ENCODE peak calls at places on chromosomes 6 and 20, in eight cellular contexts. Z is prostate gland, T is HepG2, N is endothelial cell of umbilical vein, P is K562, I is HCT116, S is esophagus muscularis mucosa, M is sigmoid colon. B is an unnamed sample.

GRCh38 chr6:119255492-119255891 is 94.1 kb downstream of the MAN1A1 start:
- DNase-seq in Z (no peak), P (no peak), N (no peak), M (no peak), I (peak), S (no peak), T (no peak), B (no peak)

GRCh38 chr6:157869673-157870302 is 46.7 kb downstream of the SNX9 start:
- DNase-seq in N (no peak), P (no peak), Z (no peak), T (no peak), M (no peak), S (no peak), I (no peak), B (no peak)

GRCh38 chr6:92779758-92780157 is 639.6 kb downstream of the EPHA7 start:
- DNase-seq in S (no peak), M (no peak), Z (peak), N (peak), T (no peak), P (no peak), I (no peak), B (no peak)

GRCh38 chr6:11179978-11180303 is 52.5 kb downstream of the NEDD9 start:
- DNase-seq in S (no peak), N (no peak), Z (no peak), I (no peak), P (no peak), T (no peak), M (no peak), B (no peak)

GRCh38 chr6:170095273-170095976 is 195.5 kb downstream of the DLL1 start:
- DNase-seq in I (no peak), P (no peak), T (no peak), M (peak), Z (no peak), S (no peak), N (no peak), B (no peak)

GRCh38 chr6:170402318-170403040 is 95.9 kb downstream of the FAM120B start:
- DNase-seq in S (no peak), Z (no peak), P (no peak), T (no peak), M (no peak), N (no peak), I (no peak), B (no peak)

GRCh38 chr6:31615748-31616147 is 714 bp downstream of the AIF1 start:
- DNase-seq in T (no peak), I (no peak), S (no peak), N (no peak), P (no peak), Z (no peak), M (no peak), B (no peak)

GRCh38 chr20:9235518-9235917 is 166.6 kb downstream of the PLCB4 start:
- DNase-seq in N (peak), T (no peak), I (no peak), M (no peak), Z (no peak), S (no peak), P (no peak), B (no peak)

GRCh38 chr6:98800866-98801265 is 33.5 kb upstream of the POU3F2 start:
- DNase-seq in M (no peak), S (no peak), N (no peak), T (no peak), Z (no peak), P (no peak), I (no peak), B (no peak)

GRCh38 chr20:12175538-12175937 is 257.8 kb downstream of the BTBD3 start:
- DNase-seq in P (no peak), T (no peak), Z (no peak), S (no peak), N (no peak), I (no peak), M (no peak), B (no peak)

GRCh38 chr6:41289815-41290214 is 3.3 kb upstream of the TREM1 start:
- DNase-seq in T (no peak), N (no peak), Z (no peak), S (peak), P (no peak), M (no peak), I (no peak), B (no peak)

GRCh38 chr20:45510242-45510862 is 5.1 kb downstream of the SPINT3 start:
- DNase-seq in I (no peak), N (no peak), M (no peak), S (no peak), T (no peak), Z (no peak), P (no peak), B (no peak)

GRCh38 chr6:6314601-6315000 is 5.9 kb downstream of the F13A1 start:
- DNase-seq in S (no peak), M (no peak), Z (no peak), I (no peak), P (no peak), N (no peak), T (no peak), B (no peak)

GRCh38 chr20:57772349-57772964 is 62.6 kb upstream of the PMEPA1 start:
- DNase-seq in P (no peak), T (no peak), Z (no peak), M (peak), S (no peak), I (no peak), N (peak), B (no peak)

GRCh38 chr6:11831653-11832052 is 53.0 kb upstream of the ADTRP start:
- DNase-seq in N (no peak), S (no peak), Z (no peak), I (no peak), M (no peak), T (no peak), P (no peak), B (no peak)

GRCh38 chr20:57559658-57560553 is 1.0 kb upstream of the PCK1 start:
- DNase-seq in M (no peak), S (no peak), I (no peak), P (no peak), T (no peak), Z (no peak), N (no peak), B (no peak)

DNA sequence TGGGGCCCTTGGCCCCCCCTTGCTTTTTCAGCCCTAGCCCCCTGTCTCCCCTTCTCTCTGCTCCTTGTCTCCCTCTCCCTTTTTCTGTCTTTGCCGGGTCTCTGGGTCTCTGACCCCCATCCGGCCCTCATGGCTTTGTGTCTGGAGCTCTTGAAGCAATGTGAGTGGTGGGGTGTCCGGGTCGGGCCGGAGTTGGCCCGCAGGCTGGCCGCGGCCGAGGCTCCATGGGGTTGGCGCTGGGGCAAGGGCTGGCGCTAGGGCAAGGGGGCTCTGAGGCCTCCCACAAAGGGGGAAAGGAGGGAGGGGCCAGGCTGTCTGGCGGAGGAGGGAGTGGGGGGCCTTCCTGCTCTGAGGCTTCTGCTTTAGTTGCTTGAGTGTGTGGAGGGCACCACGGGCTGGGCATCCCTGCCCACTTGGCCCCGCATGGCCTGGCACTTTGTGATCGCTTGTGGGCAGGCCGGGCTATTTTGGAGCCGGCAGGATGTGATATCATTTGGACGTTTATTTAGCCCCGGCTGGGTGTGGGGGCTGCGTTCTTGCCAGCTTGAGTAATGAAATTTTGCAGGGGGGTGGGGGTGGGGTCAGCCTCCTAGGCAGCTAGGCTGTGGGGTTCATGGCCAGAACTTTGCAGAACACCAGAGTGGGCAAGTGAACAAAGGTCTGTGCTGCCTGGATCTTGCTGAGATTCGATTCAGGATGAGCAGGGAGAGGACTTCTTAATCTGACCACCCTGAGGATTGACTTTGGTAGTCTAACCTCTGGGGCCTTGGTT is 78.7 kb upstream of the MYL9 start:
- DNase-seq in Z (peak), I (no peak), P (peak), M (peak), T (no peak), N (peak), S (no peak), B (no peak)
- TF ChIP-seq POLR2A in Z (no peak), I (no peak), P (no peak), M (peak), T (no peak), N (peak), S (peak), B (no peak)

GRCh38 chr6:35605600-35605999 is 83.1 kb downstream of the FKBP5 start:
- DNase-seq in S (no peak), Z (no peak), P (no peak), T (no peak), N (no peak), M (no peak), I (no peak), B (no peak)

GRCh38 chr6:35601331-35602132 is 87.2 kb downstream of the FKBP5 start:
- DNase-seq in M (peak), N (peak), I (peak), S (peak), P (no peak), T (peak), Z (peak), B (no peak)

GRCh38 chr6:35602133-35602946 is 86.4 kb downstream of the FKBP5 start:
- DNase-seq in T (peak), M (peak), Z (peak), I (no peak), N (peak), P (no peak), S (no peak), B (peak)

GRCh38 chr6:35600659-35601125 is 88.0 kb upstream of the TULP1 start:
- DNase-seq in P (no peak), I (no peak), T (no peak), M (no peak), N (peak), Z (no peak), S (no peak), B (no peak)

DNA sequence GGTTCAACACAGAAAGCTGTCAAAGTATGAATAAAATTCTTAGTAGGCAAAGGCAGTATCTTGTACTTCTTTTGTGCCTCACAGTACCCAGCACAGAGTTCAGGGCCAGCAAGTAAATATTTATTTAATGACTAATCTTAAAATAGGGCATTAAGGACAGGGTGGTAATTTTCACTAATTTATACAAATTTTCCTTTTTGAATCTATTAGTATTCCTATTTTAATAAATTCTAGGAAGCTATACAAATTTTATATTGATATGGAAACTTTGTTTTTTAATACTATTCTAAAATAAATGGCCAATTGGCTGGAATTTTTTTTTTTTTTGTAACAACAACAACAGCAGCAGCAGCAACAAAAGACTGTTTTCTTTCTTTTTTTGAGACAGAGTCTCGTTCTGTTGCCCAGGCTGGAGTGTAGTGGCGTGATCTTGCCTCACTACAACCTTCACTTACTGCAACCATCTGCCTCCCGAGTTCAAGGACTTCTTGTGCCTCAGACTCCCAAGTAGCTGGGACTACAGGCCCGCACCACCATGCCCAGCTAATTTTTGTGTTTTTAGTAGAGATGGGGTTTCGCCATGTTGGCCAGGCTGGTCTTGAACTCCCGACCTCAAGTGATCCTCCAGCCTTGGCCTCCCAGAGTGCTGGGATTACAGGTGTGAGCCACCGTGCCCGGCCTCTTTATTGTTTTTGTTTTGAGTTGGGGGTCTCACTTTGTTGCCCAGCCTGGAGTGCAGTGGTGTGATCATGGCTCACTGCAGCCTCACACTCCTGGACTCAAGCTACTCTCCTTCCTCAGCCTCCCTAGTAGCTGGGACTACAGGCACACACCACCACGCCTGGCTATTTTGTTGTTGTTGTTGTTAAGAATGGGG is 85.2 kb downstream of the FKBP5 start:
- DNase-seq in T (peak), I (no peak), N (peak), M (no peak), Z (no peak), S (no peak), P (no peak), B (no peak)
- TF ChIP-seq POLR2AphosphoS5 in T (no peak), I (no peak), N (no peak), M (no peak), Z (no peak), S (no peak), P (no peak), B (no peak)

GRCh38 chr6:75602164-75602896 is 650 bp downstream of the SENP6 start:
- DNase-seq in I (peak), T (no peak), Z (peak), S (no peak), P (peak), M (peak), N (peak), B (no peak)

GRCh38 chr6:75600694-75601265 is 900 bp upstream of the SENP6 start:
- DNase-seq in I (no peak), P (no peak), S (no peak), N (peak), Z (no peak), M (no peak), T (no peak), B (no peak)

GRCh38 chr6:75602897-75603395 is 1.3 kb downstream of the SENP6 start:
- DNase-seq in P (peak), T (no peak), S (no peak), I (no peak), Z (no peak), M (no peak), N (peak), B (no peak)

GRCh38 chr6:75604294-75604693 is 2.6 kb downstream of the SENP6 start:
- DNase-seq in T (no peak), Z (no peak), S (no peak), M (no peak), P (no peak), N (no peak), I (no peak), B (no peak)

GRCh38 chr6:75601608-75602163 is at the start of gene SENP6:
- DNase-seq in Z (peak), T (peak), S (peak), I (peak), N (peak), P (peak), M (peak), B (peak)
- TF ChIP-seq POLR2A in Z (peak), T (peak), S (peak), I (peak), N (peak), P (peak), M (peak), B (peak)

GRCh38 chr20:40502431-40502992 is 186.5 kb downstream of the MAFB start:
- DNase-seq in T (no peak), Z (no peak), M (no peak), P (no peak), I (no peak), S (no peak), N (no peak), B (no peak)

GRCh38 chr20:40511478-40511877 is 177.6 kb downstream of the MAFB start:
- DNase-seq in I (no peak), Z (peak), S (no peak), M (peak), N (no peak), T (no peak), P (no peak), B (no peak)

GRCh38 chr20:40510622-40511021 is 178.4 kb downstream of the MAFB start:
- DNase-seq in P (no peak), I (no peak), Z (no peak), N (no peak), T (no peak), M (no peak), S (no peak), B (no peak)

GRCh38 chr20:40508821-40509220 is 180.2 kb downstream of the MAFB start:
- DNase-seq in S (no peak), I (no peak), M (no peak), T (no peak), P (no peak), N (no peak), Z (no peak), B (no peak)

DNA sequence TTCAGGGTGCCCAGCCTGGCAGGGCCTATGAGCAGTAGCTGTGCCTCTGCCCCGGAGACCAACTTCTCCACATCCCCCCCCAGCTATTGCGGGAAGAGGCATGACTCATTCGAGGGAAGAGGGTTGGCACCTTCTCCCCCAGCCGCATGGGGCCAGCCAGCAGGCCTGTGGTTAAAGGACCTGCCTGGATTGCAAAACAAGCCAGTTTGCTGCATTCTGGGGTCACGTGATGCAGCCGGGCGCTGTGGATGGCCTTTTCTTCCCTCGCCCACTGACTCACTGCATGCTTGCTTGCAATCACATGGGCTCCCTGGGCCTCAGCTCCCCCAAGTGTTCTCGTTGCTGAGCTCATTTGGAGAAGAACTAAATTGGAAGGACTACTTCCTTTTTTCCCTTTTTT is 182.5 kb downstream of the MAFB start:
- DNase-seq in Z (peak), S (peak), I (peak), P (no peak), M (peak), N (peak), T (peak), B (peak)
- TF ChIP-seq POLR2AphosphoS5 in Z (peak), S (peak), I (peak), P (no peak), M (no peak), N (no peak), T (no peak), B (peak)

DNA sequence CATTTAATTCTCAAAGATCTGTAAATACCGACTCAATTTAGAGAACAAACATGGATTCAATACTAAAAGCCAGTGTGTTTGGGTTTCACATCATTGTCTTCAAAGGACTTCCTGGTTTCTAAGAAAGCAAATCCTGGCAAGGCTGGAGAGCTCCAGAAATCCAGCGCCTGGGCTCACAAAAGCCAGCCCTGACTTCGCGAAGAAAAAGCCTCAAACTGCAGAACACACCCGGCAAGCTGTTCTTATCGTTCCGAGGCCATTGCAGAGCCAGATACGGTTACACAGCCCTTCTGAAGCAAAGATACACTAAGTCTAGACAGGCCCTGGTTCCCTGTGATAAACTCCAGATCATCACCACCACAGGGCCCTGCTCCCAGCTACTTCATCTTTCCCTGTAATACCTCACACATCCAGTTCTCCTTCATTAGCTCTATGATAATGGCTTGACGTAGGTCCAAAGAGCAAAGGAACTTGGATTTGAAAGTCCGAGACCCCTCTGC is 19.1 kb downstream of the AGPAT4 start:
- DNase-seq in M (no peak), Z (no peak), P (peak), I (no peak), S (no peak), N (no peak), T (no peak), B (no peak)
- TF ChIP-seq POLR2A in M (no peak), Z (no peak), P (no peak), I (no peak), S (no peak), N (no peak), T (no peak), B (no peak)

GRCh38 chr6:141401851-141402250 is 730.9 kb upstream of the GJE1 start:
- DNase-seq in I (no peak), N (no peak), T (no peak), Z (peak), P (no peak), M (no peak), S (no peak), B (no peak)

GRCh38 chr6:141402489-141402888 is 730.2 kb upstream of the GJE1 start:
- DNase-seq in T (no peak), N (no peak), M (no peak), I (no peak), Z (no peak), S (no peak), P (no peak), B (no peak)

GRCh38 chr6:141403103-141403502 is 729.6 kb upstream of the GJE1 start:
- DNase-seq in N (no peak), P (no peak), M (no peak), I (no peak), S (no peak), T (no peak), Z (no peak), B (no peak)

GRCh38 chr6:141398954-141399353 is 733.8 kb upstream of the GJE1 start:
- DNase-seq in I (no peak), T (no peak), S (no peak), N (no peak), Z (no peak), M (no peak), P (no peak), B (no peak)

GRCh38 chr6:141401168-141401567 is 731.6 kb upstream of the GJE1 start:
- DNase-seq in T (no peak), S (no peak), I (no peak), P (no peak), M (no peak), N (no peak), Z (no peak), B (no peak)
- TF ChIP-seq POLR2AphosphoS5 in T (no peak), S (no peak), I (no peak), P (no peak), M (no peak), N (no peak), Z (no peak), B (peak)

GRCh38 chr6:79630883-79631799 is at the start of gene SH3BGRL2:
- DNase-seq in M (peak), Z (peak), S (peak), N (peak), P (peak), I (peak), T (peak), B (peak)
- TF ChIP-seq POLR2A in M (peak), Z (peak), S (no peak), N (peak), P (peak), I (no peak), T (peak), B (no peak)

GRCh38 chr20:36548006-36548315 is 6.6 kb downstream of the MYL9 start:
- DNase-seq in N (no peak), T (peak), I (no peak), Z (no peak), P (peak), M (peak), S (no peak), B (no peak)
- TF ChIP-seq POLR2AphosphoS5 in N (no peak), T (no peak), I (no peak), Z (no peak), P (no peak), M (no peak), S (no peak), B (no peak)

GRCh38 chr6:27126815-27127537 is 120.5 kb upstream of the PRSS16 start:
- DNase-seq in M (peak), Z (peak), N (peak), T (peak), P (peak), S (peak), I (peak), B (peak)
- TF ChIP-seq POLR2A in M (no peak), Z (no peak), N (peak), T (no peak), P (peak), S (no peak), I (no peak), B (no peak)

GRCh38 chr6:36210886-36211595 is 14.5 kb downstream of the BRPF3 start:
- DNase-seq in Z (no peak), N (peak), S (no peak), M (no peak), P (no peak), T (no peak), I (no peak), B (no peak)
- TF ChIP-seq POLR2AphosphoS5 in Z (no peak), N (no peak), S (no peak), M (no peak), P (no peak), T (no peak), I (no peak), B (no peak)